ENCODE peak calls at places on chromosome 15, in four cellular contexts. C is HEK293T, K is hepatic stellate cell, R is fibroblast of the aortic adventitia. X is an unnamed sample.
A peak's percentile ranks its signal among the peaks of the same experiment; 100 is the strongest.

GRCh38 chr15:69666441-69666882 is 213.8 kb downstream of the RPLP1 start:
- DNase-seq in C (no peak), K (no peak), R (peak; percentile 8), X (no peak)

GRCh38 chr15:23569513-23569912 is 4.0 kb downstream of the MKRN3 start:
- DNase-seq in C (no peak), K (no peak), R (no peak), X (no peak)

GRCh38 chr15:58065445-58066041 is at the start of gene ALDH1A2:
- DNase-seq in C (peak; percentile 27), K (no peak), R (no peak), X (no peak)

GRCh38 chr15:62071711-62072308 is 5.0 kb downstream of the C2CD4A start:
- DNase-seq in C (no peak), K (peak; percentile 35), R (peak; percentile 76), X (peak; percentile 26)

GRCh38 chr15:99844150-99844549 is 110.9 kb upstream of the LYSMD4 start:
- DNase-seq in C (no peak), K (no peak), R (no peak), X (no peak)

GRCh38 chr15:97567411-97567810 is 393.1 kb upstream of the ARRDC4 start:
- DNase-seq in C (no peak), K (no peak), R (no peak), X (no peak)

GRCh38 chr15:43893956-43894355 is 67.2 kb downstream of the WDR76 start:
- DNase-seq in C (no peak), K (no peak), R (no peak), X (no peak)

GRCh38 chr15:35529784-35530183 is 16.2 kb downstream of the DPH6 start:
- DNase-seq in C (no peak), K (no peak), R (no peak), X (no peak)

GRCh38 chr15:62440731-62441130 is 275.6 kb upstream of the C2CD4B start:
- DNase-seq in C (no peak), K (no peak), R (no peak), X (no peak)

GRCh38 chr15:31482122-31482922 is 155.7 kb downstream of the KLF13 start:
- DNase-seq in C (no peak), K (no peak), R (no peak), X (no peak)

X was measured in HS-27A.